ENCODE peak calls at places on chromosomes 12 and 14, in six cellular contexts. K, X, M, N, R and V are unnamed samples.

GRCh38 chr14:60235440-60235839 is 13.6 kb upstream of the PPM1A start:
- DNase-seq in K (no peak), X (no peak), M (no peak), N (no peak), R (no peak), V (no peak)

GRCh38 chr12:6699989-6700645 is 498 bp downstream of the PIANP start:
- DNase-seq in K (no peak), X (no peak), M (peak; percentile 34), N (no peak), R (peak; percentile 69), V (no peak)

GRCh38 chr12:46212108-46212982 is 56.5 kb downstream of the SLC38A1 start:
- DNase-seq in K (no peak), X (peak; percentile 14), M (no peak), N (no peak), R (no peak), V (no peak)

GRCh38 chr12:85445060-85445938 is 165.3 kb downstream of the ALX1 start:
- DNase-seq in K (no peak), X (no peak), M (no peak), N (no peak), R (no peak), V (peak; percentile 16)

GRCh38 chr14:75279153-75279738 is 618 bp downstream of the FOS start:
- DNase-seq in K (peak; percentile 33), X (peak; percentile 24), M (peak; percentile 67), N (peak; percentile 86), R (peak; percentile 94), V (no peak)

GRCh38 chr14:65462411-65462810 is 49.9 kb downstream of the FUT8 start:
- DNase-seq in K (no peak), X (peak; percentile 4), M (no peak), N (no peak), R (no peak), V (peak; percentile 85)

GRCh38 chr14:26216797-26217196 is 381.0 kb downstream of the NOVA1 start:
- DNase-seq in K (no peak), X (no peak), M (no peak), N (no peak), R (no peak), V (no peak)

GRCh38 chr12:29782821-29783772 is 645 bp downstream of the TMTC1 start:
- DNase-seq in K (no peak), X (no peak), M (peak; percentile 22), N (peak; percentile 70), R (peak; percentile 75), V (no peak)

GRCh38 chr12:92989715-92990484 is 60.8 kb upstream of the EEA1 start:
- DNase-seq in K (no peak), X (no peak), M (peak; percentile 67), N (no peak), R (no peak), V (no peak)

GRCh38 chr12:129903956-129904769 is at the start of gene TMEM132D:
- DNase-seq in K (no peak), X (no peak), M (no peak), N (no peak), R (no peak), V (no peak)

GRCh38 chr14:93936245-93936644 is 9.1 kb downstream of the FAM181A start:
- DNase-seq in K (no peak), X (no peak), M (no peak), N (no peak), R (no peak), V (peak; percentile 8)

GRCh38 chr12:48296586-48297396 is 53.9 kb downstream of the ZNF641 start:
- DNase-seq in K (peak; percentile 34), X (peak; percentile 17), M (peak; percentile 55), N (peak; percentile 71), R (peak; percentile 88), V (no peak)

GRCh38 chr14:100523131-100523530 is 64.1 kb downstream of the BEGAIN start:
- DNase-seq in K (no peak), X (no peak), M (no peak), N (no peak), R (peak; percentile 14), V (no peak)

GRCh38 chr12:83210933-83211332 is 524.2 kb downstream of the TMTC2 start:
- DNase-seq in K (no peak), X (no peak), M (no peak), N (no peak), R (no peak), V (no peak)

GRCh38 chr12:120115692-120116442 is 686 bp downstream of the RAB35 start:
- DNase-seq in K (no peak), X (no peak), M (peak; percentile 53), N (no peak), R (no peak), V (peak; percentile 15)

GRCh38 chr12:116898675-116899074 is 12.1 kb upstream of the FBXW8 start:
- DNase-seq in K (no peak), X (no peak), M (no peak), N (no peak), R (no peak), V (no peak)